ENCODE peak calls at places on chromosome 5, in ten cellular contexts. One of them, this sample, is unnamed.

GRCh38 chr5:45252991-45253390 is 443.2 kb downstream of the HCN1 start:
- DNase-seq in fibroblast of lung: no peak
- DNase-seq in MCF 10A: no peak
- DNase-seq in mesothelial cell of epicardium: no peak
- DNase-seq in brain microvascular endothelial cell: no peak
- DNase-seq in CD4-positive, alpha-beta T cell: no peak
- DNase-seq in fibroblast of the aortic adventitia: no peak
- DNase-seq in GM13976: no peak
- DNase-seq in heart left ventricle: no peak
- DNase-seq in type B pancreatic cell: no peak
- DNase-seq in this sample: no peak

GRCh38 chr5:16626696-16627264 is 10.0 kb upstream of the RETREG1 start:
- DNase-seq in fibroblast of lung: no peak
- DNase-seq in MCF 10A: peak
- DNase-seq in mesothelial cell of epicardium: no peak
- DNase-seq in brain microvascular endothelial cell: no peak
- DNase-seq in CD4-positive, alpha-beta T cell: no peak
- DNase-seq in fibroblast of the aortic adventitia: no peak
- DNase-seq in GM13976: no peak
- DNase-seq in heart left ventricle: no peak
- DNase-seq in type B pancreatic cell: no peak
- DNase-seq in this sample: no peak

GRCh38 chr5:132013006-132013689 is 1.7 kb upstream of the ACSL6 start:
- DNase-seq in fibroblast of lung: no peak
- DNase-seq in MCF 10A: no peak
- DNase-seq in mesothelial cell of epicardium: peak
- DNase-seq in brain microvascular endothelial cell: no peak
- DNase-seq in CD4-positive, alpha-beta T cell: no peak
- DNase-seq in fibroblast of the aortic adventitia: no peak
- DNase-seq in GM13976: no peak
- DNase-seq in heart left ventricle: peak
- DNase-seq in type B pancreatic cell: no peak
- DNase-seq in this sample: no peak

GRCh38 chr5:169050146-169050571 is 250.8 kb downstream of the SLIT3 start:
- DNase-seq in fibroblast of lung: peak
- DNase-seq in MCF 10A: peak
- DNase-seq in mesothelial cell of epicardium: no peak
- DNase-seq in brain microvascular endothelial cell: no peak
- DNase-seq in CD4-positive, alpha-beta T cell: no peak
- DNase-seq in fibroblast of the aortic adventitia: peak
- DNase-seq in GM13976: no peak
- DNase-seq in heart left ventricle: no peak
- DNase-seq in type B pancreatic cell: no peak
- DNase-seq in this sample: no peak

GRCh38 chr5:139565411-139566305 is 4.5 kb downstream of the UBE2D2 start:
- DNase-seq in fibroblast of lung: peak
- DNase-seq in MCF 10A: no peak
- DNase-seq in mesothelial cell of epicardium: no peak
- DNase-seq in brain microvascular endothelial cell: no peak
- DNase-seq in CD4-positive, alpha-beta T cell: peak
- DNase-seq in fibroblast of the aortic adventitia: peak
- DNase-seq in GM13976: peak
- DNase-seq in heart left ventricle: no peak
- DNase-seq in type B pancreatic cell: no peak
- DNase-seq in this sample: no peak

GRCh38 chr5:136781464-136781863 is 416.1 kb upstream of the TRPC7 start:
- DNase-seq in fibroblast of lung: peak
- DNase-seq in MCF 10A: no peak
- DNase-seq in mesothelial cell of epicardium: no peak
- DNase-seq in brain microvascular endothelial cell: no peak
- DNase-seq in CD4-positive, alpha-beta T cell: no peak
- DNase-seq in fibroblast of the aortic adventitia: peak
- DNase-seq in GM13976: no peak
- DNase-seq in heart left ventricle: no peak
- DNase-seq in type B pancreatic cell: no peak
- DNase-seq in this sample: no peak

GRCh38 chr5:113119271-113119924 is 142.8 kb downstream of the DCP2 start:
- DNase-seq in fibroblast of lung: no peak
- DNase-seq in MCF 10A: no peak
- DNase-seq in mesothelial cell of epicardium: no peak
- DNase-seq in brain microvascular endothelial cell: no peak
- DNase-seq in CD4-positive, alpha-beta T cell: no peak
- DNase-seq in fibroblast of the aortic adventitia: peak
- DNase-seq in GM13976: no peak
- DNase-seq in heart left ventricle: peak
- DNase-seq in type B pancreatic cell: no peak
- DNase-seq in this sample: no peak

GRCh38 chr5:53922508-53923498 is 362.4 kb downstream of the NDUFS4 start:
- DNase-seq in fibroblast of lung: no peak
- DNase-seq in MCF 10A: no peak
- DNase-seq in mesothelial cell of epicardium: no peak
- DNase-seq in brain microvascular endothelial cell: no peak
- DNase-seq in CD4-positive, alpha-beta T cell: no peak
- DNase-seq in fibroblast of the aortic adventitia: no peak
- DNase-seq in GM13976: peak
- DNase-seq in heart left ventricle: no peak
- DNase-seq in type B pancreatic cell: no peak
- DNase-seq in this sample: no peak

GRCh38 chr5:71830626-71831539 is 111.8 kb downstream of the CARTPT start:
- DNase-seq in fibroblast of lung: peak
- DNase-seq in MCF 10A: peak
- DNase-seq in mesothelial cell of epicardium: peak
- DNase-seq in brain microvascular endothelial cell: peak
- DNase-seq in CD4-positive, alpha-beta T cell: no peak
- DNase-seq in fibroblast of the aortic adventitia: peak
- DNase-seq in GM13976: no peak
- DNase-seq in heart left ventricle: peak
- DNase-seq in type B pancreatic cell: no peak
- DNase-seq in this sample: no peak

DNA sequence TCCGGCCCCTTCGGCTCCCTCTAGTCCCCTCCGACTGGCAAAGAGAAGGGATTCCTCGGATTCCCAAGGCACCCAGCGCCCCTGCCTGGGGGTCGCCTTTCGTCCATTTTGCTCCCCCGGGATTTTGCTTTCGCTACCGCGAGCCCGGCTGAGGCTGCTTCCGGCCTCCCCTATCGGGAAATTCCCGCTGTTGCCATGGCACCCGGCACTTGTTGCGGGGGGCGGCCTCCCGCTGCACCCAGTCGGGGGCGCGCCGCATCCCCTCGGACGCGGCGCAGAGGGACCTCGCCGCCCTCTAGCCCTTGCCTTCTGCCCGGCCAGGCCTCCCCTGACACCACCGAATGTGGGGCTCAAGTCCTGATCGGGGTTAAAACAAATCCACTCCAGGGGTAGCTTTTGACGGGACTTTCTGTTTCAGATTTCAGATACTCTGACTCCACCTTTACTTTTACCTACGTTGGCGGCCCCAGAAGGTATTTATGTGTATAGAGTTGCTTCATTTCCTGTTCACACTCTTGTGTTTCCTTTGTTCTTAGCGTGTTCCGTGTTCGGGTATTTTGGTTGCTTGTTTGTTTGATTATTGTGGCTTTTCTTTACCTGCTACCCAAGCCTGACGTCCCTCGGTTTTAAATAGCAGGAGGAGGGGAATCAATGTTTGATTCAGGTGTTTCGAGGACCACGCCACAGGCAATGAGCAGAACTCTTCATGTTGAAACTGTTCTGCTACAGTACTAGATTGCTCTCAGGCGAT is 1.4 kb downstream of the PARP8 start:
- DNase-seq in fibroblast of lung: peak
- DNase-seq in MCF 10A: peak
- DNase-seq in mesothelial cell of epicardium: peak
- DNase-seq in brain microvascular endothelial cell: peak
- DNase-seq in CD4-positive, alpha-beta T cell: peak
- DNase-seq in fibroblast of the aortic adventitia: peak
- DNase-seq in GM13976: peak
- DNase-seq in heart left ventricle: peak
- DNase-seq in type B pancreatic cell: no peak
- DNase-seq in this sample: no peak
- TF ChIP-seq CTCF in fibroblast of lung: no peak
- TF ChIP-seq CTCF in MCF 10A: no peak
- TF ChIP-seq CTCF in mesothelial cell of epicardium: no peak
- TF ChIP-seq CTCF in brain microvascular endothelial cell: no peak
- TF ChIP-seq CTCF in CD4-positive, alpha-beta T cell: no peak
- TF ChIP-seq CTCF in fibroblast of the aortic adventitia: no peak
- TF ChIP-seq CTCF in GM13976: no peak
- TF ChIP-seq CTCF in heart left ventricle: no peak
- TF ChIP-seq CTCF in type B pancreatic cell: no peak
- TF ChIP-seq CTCF in this sample: no peak

GRCh38 chr5:174056064-174056842 is 10.7 kb downstream of the NSG2 start:
- DNase-seq in fibroblast of lung: no peak
- DNase-seq in MCF 10A: peak
- DNase-seq in mesothelial cell of epicardium: no peak
- DNase-seq in brain microvascular endothelial cell: no peak
- DNase-seq in CD4-positive, alpha-beta T cell: no peak
- DNase-seq in fibroblast of the aortic adventitia: no peak
- DNase-seq in GM13976: no peak
- DNase-seq in heart left ventricle: peak
- DNase-seq in type B pancreatic cell: no peak
- DNase-seq in this sample: no peak
- TF ChIP-seq CTCF in fibroblast of lung: no peak
- TF ChIP-seq CTCF in MCF 10A: no peak
- TF ChIP-seq CTCF in mesothelial cell of epicardium: peak
- TF ChIP-seq CTCF in brain microvascular endothelial cell: no peak
- TF ChIP-seq CTCF in CD4-positive, alpha-beta T cell: no peak
- TF ChIP-seq CTCF in fibroblast of the aortic adventitia: no peak
- TF ChIP-seq CTCF in GM13976: no peak
- TF ChIP-seq CTCF in heart left ventricle: no peak
- TF ChIP-seq CTCF in type B pancreatic cell: peak
- TF ChIP-seq CTCF in this sample: no peak

DNA sequence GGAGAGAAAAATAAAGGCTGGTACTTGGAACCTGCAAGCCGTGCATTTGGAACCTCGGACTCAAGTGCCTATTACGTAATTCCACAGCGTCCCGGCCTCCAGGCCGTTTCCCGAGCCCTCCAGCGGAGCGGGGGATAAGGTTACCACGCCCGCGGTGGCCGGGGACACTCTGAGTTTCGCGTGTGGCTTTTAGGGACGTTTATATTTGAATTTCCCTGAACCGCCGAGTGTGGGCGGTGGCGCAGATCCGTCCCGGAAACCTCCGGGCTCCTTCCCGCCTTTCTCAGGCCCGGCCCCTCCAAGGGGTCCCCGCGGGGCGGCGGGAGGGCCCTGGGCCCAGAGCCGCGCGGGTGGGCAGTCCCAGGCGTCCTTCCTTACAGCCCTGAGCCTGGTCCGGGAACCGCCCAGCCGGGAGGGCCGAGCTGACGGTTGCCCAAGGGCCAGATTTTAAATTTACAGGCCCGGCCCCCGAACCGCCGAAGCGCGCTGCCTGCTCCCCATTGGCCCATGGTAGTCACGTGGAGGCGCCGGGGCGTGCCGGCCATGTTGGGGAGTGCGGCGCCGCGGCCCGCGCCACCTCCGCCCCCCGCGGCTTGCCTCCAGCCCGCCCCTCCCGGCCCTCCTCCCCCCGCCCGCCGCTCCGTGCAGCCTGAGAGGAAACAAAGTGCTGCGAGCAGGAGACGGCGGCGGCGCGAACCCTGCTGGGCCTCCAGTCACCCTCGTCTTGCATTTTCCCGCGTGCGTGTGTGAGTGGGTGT is at the start of gene LMNB1:
- DNase-seq in fibroblast of lung: peak
- DNase-seq in MCF 10A: peak
- DNase-seq in mesothelial cell of epicardium: peak
- DNase-seq in brain microvascular endothelial cell: peak
- DNase-seq in CD4-positive, alpha-beta T cell: peak
- DNase-seq in fibroblast of the aortic adventitia: peak
- DNase-seq in GM13976: peak
- DNase-seq in heart left ventricle: peak
- DNase-seq in type B pancreatic cell: peak
- DNase-seq in this sample: no peak
- TF ChIP-seq CTCF in fibroblast of lung: no peak
- TF ChIP-seq CTCF in MCF 10A: no peak
- TF ChIP-seq CTCF in mesothelial cell of epicardium: no peak
- TF ChIP-seq CTCF in brain microvascular endothelial cell: no peak
- TF ChIP-seq CTCF in CD4-positive, alpha-beta T cell: peak
- TF ChIP-seq CTCF in fibroblast of the aortic adventitia: no peak
- TF ChIP-seq CTCF in GM13976: no peak
- TF ChIP-seq CTCF in heart left ventricle: no peak
- TF ChIP-seq CTCF in type B pancreatic cell: peak
- TF ChIP-seq CTCF in this sample: no peak

GRCh38 chr5:146815423-146815822 is 63.1 kb downstream of the PPP2R2B start:
- DNase-seq in fibroblast of lung: no peak
- DNase-seq in MCF 10A: peak
- DNase-seq in mesothelial cell of epicardium: no peak
- DNase-seq in brain microvascular endothelial cell: no peak
- DNase-seq in CD4-positive, alpha-beta T cell: no peak
- DNase-seq in fibroblast of the aortic adventitia: no peak
- DNase-seq in GM13976: no peak
- DNase-seq in heart left ventricle: no peak
- DNase-seq in type B pancreatic cell: no peak
- DNase-seq in this sample: no peak
- TF ChIP-seq CTCF in fibroblast of lung: no peak
- TF ChIP-seq CTCF in MCF 10A: no peak
- TF ChIP-seq CTCF in mesothelial cell of epicardium: no peak
- TF ChIP-seq CTCF in brain microvascular endothelial cell: no peak
- TF ChIP-seq CTCF in CD4-positive, alpha-beta T cell: no peak
- TF ChIP-seq CTCF in fibroblast of the aortic adventitia: no peak
- TF ChIP-seq CTCF in GM13976: no peak
- TF ChIP-seq CTCF in heart left ventricle: no peak
- TF ChIP-seq CTCF in type B pancreatic cell: no peak
- TF ChIP-seq CTCF in this sample: no peak

DNA sequence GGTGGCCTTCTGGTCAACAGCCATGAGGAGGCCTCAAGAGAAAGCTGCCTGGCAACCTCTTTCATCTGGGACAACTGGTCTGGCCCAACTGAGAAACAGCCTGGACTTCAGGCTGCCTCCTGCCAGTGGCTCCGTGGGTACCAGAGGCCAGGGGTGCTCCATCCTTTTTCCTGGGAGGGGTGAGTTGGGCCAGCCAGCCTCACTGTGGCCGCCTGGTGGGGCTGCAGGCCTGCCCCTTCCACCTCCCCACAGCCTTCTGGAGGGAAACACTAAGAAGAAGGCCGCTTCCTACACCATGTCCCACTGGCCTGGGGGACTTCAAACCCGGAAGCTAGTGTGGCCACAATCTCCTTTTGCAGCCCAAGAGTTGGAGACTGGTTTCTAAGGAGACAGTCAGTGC is 13.8 kb upstream of the NKD2 start:
- DNase-seq in fibroblast of lung: no peak
- DNase-seq in MCF 10A: no peak
- DNase-seq in mesothelial cell of epicardium: no peak
- DNase-seq in brain microvascular endothelial cell: no peak
- DNase-seq in CD4-positive, alpha-beta T cell: no peak
- DNase-seq in fibroblast of the aortic adventitia: no peak
- DNase-seq in GM13976: no peak
- DNase-seq in heart left ventricle: no peak
- DNase-seq in type B pancreatic cell: no peak
- DNase-seq in this sample: no peak
- TF ChIP-seq CTCF in fibroblast of lung: no peak
- TF ChIP-seq CTCF in MCF 10A: no peak
- TF ChIP-seq CTCF in mesothelial cell of epicardium: no peak
- TF ChIP-seq CTCF in brain microvascular endothelial cell: no peak
- TF ChIP-seq CTCF in CD4-positive, alpha-beta T cell: no peak
- TF ChIP-seq CTCF in fibroblast of the aortic adventitia: no peak
- TF ChIP-seq CTCF in GM13976: no peak
- TF ChIP-seq CTCF in heart left ventricle: no peak
- TF ChIP-seq CTCF in type B pancreatic cell: no peak
- TF ChIP-seq CTCF in this sample: no peak

DNA sequence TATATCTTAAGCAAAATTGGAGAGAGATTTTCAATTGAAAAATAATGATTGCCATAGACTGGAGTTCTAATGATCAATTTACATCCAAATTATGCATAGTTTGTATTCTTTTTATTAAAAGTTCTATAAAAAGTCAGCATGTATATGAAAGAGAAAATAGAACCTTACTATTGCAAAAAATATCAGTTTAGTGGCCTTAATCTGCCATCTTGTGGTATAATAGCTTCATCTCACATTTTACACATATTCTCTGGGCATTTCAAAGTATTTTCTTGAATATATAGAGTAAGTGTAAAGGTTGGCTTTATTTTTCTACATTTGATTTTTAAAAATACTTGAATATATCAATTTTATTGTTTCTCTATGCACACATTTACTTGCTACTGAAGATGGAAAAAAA is 1858.6 kb upstream of the CDH9 start:
- DNase-seq in fibroblast of lung: no peak
- DNase-seq in MCF 10A: peak
- DNase-seq in mesothelial cell of epicardium: no peak
- DNase-seq in brain microvascular endothelial cell: no peak
- DNase-seq in CD4-positive, alpha-beta T cell: no peak
- DNase-seq in fibroblast of the aortic adventitia: no peak
- DNase-seq in GM13976: no peak
- DNase-seq in heart left ventricle: no peak
- DNase-seq in type B pancreatic cell: no peak
- DNase-seq in this sample: no peak
- TF ChIP-seq CTCF in fibroblast of lung: no peak
- TF ChIP-seq CTCF in MCF 10A: peak
- TF ChIP-seq CTCF in mesothelial cell of epicardium: peak
- TF ChIP-seq CTCF in brain microvascular endothelial cell: no peak
- TF ChIP-seq CTCF in CD4-positive, alpha-beta T cell: no peak
- TF ChIP-seq CTCF in fibroblast of the aortic adventitia: no peak
- TF ChIP-seq CTCF in GM13976: no peak
- TF ChIP-seq CTCF in heart left ventricle: no peak
- TF ChIP-seq CTCF in type B pancreatic cell: peak
- TF ChIP-seq CTCF in this sample: peak